ENCODE peak calls at places on chromosomes 16 and 17, in eight cellular contexts. O is putamen; W is iris pigment epithelial cell; A is activated CD4-positive, alpha-beta T cell treated with anti-CD3 and anti-CD28 coated beads, Interleukin-2, amount 50 U/mL, for 1 hour; F is stimulated activated CD4-positive, alpha-beta T cell treated with anti-CD3 and anti-CD28 coated beads, Interleukin-4, amount 100 ng/mL, for 24 hours; G is ascending aorta; P is DMS79 treated with DMSO at 0.1 percent for 48 hours; D is RWPE1. E is an unnamed sample.

GRCh38 chr16:28538733-28539596 is at the start of gene NUPR1:
- DNase-seq in O (peak), W (peak), A (no peak), F (no peak), G (peak), P (no peak), D (peak), E (peak)

GRCh38 chr17:28528329-28529011 is 22.3 kb downstream of the FOXN1 start:
- DNase-seq in O (no peak), W (no peak), A (no peak), F (no peak), G (no peak), P (no peak), D (peak), E (peak)

GRCh38 chr17:72878975-72879660 is 213.4 kb downstream of the SLC39A11 start:
- DNase-seq in O (no peak), W (no peak), A (no peak), F (no peak), G (no peak), P (no peak), D (peak), E (no peak)

GRCh38 chr16:56956756-56957155 is 5.0 kb upstream of the CETP start:
- DNase-seq in O (no peak), W (no peak), A (no peak), F (no peak), G (no peak), P (no peak), D (no peak), E (no peak)

GRCh38 chr16:57892041-57892440 is 78.9 kb downstream of the CNGB1 start:
- DNase-seq in O (no peak), W (peak), A (no peak), F (no peak), G (no peak), P (peak), D (peak), E (peak)

GRCh38 chr17:55062921-55063320 is 94.4 kb downstream of the STXBP4 start:
- DNase-seq in O (no peak), W (peak), A (no peak), F (no peak), G (no peak), P (no peak), D (peak), E (no peak)

GRCh38 chr17:40582328-40582901 is 17.1 kb upstream of the CCR7 start:
- DNase-seq in O (no peak), W (no peak), A (peak), F (peak), G (no peak), P (no peak), D (peak), E (no peak)

GRCh38 chr17:78257810-78258322 is 26.4 kb downstream of the TMEM235 start:
- DNase-seq in O (no peak), W (peak), A (peak), F (peak), G (no peak), P (no peak), D (no peak), E (peak)

GRCh38 chr16:2388139-2388874 is 40.9 kb upstream of the CCNF start:
- DNase-seq in O (no peak), W (no peak), A (no peak), F (no peak), G (no peak), P (no peak), D (no peak), E (no peak)

E was measured in fibroblast of villous mesenchyme.